ENCODE peak calls at places on chromosomes 6 and 20, in five cellular contexts. G is neural crest cell; Z is activated naive CD4-positive, alpha-beta T cell; Y is HL-60; H is H9. W is an unnamed sample.

GRCh38 chr20:10939297-10939949 is 265.6 kb upstream of the JAG1 start:
- DNase-seq in Y (no peak), Z (no peak), G (no peak), H (no peak), W (no peak)

GRCh38 chr6:135159531-135159930 is 21.6 kb upstream of the MYB start:
- DNase-seq in G (no peak), Y (peak), H (no peak), Z (no peak), W (no peak)

GRCh38 chr6:24495516-24495847 is 713 bp downstream of the ALDH5A1 start:
- DNase-seq in Z (peak), Y (peak), G (peak), H (peak), W (peak)

GRCh38 chr6:139996253-139996834 is 621.9 kb upstream of the CITED2 start:
- DNase-seq in H (peak), Y (peak), G (no peak), Z (no peak), W (peak)

GRCh38 chr6:134607411-134607810 is 289.5 kb upstream of the SGK1 start:
- DNase-seq in H (no peak), Y (no peak), Z (no peak), G (no peak), W (no peak)

GRCh38 chr6:109893606-109894005 is 84.5 kb upstream of the GPR6 start:
- DNase-seq in G (no peak), Y (no peak), Z (no peak), H (no peak), W (no peak)

GRCh38 chr6:73285674-73286283 is 22.8 kb upstream of the KHDC1 start:
- DNase-seq in Y (no peak), G (no peak), Z (no peak), H (no peak), W (peak)

GRCh38 chr6:146546440-146546839 is 2.8 kb downstream of the RAB32 start:
- DNase-seq in H (no peak), G (no peak), Y (no peak), Z (no peak), W (no peak)

GRCh38 chr6:31794866-31795615 is 511 bp downstream of the VARS1 start:
- DNase-seq in Z (no peak), G (no peak), Y (peak), H (no peak), W (no peak)

GRCh38 chr20:41050361-41051019 is 21.9 kb downstream of the TOP1 start:
- DNase-seq in G (no peak), H (no peak), Z (no peak), Y (no peak), W (no peak)

GRCh38 chr6:74588094-74588493 is 617.8 kb downstream of the COL12A1 start:
- DNase-seq in G (no peak), Y (no peak), Z (no peak), H (no peak), W (no peak)

GRCh38 chr20:35093245-35093884 is 758 bp upstream of the TRPC4AP start:
- DNase-seq in Z (no peak), H (no peak), Y (no peak), G (no peak), W (no peak)

GRCh38 chr20:60921021-60921622 is 330.9 kb upstream of the CDH4 start:
- DNase-seq in Y (no peak), G (peak), Z (no peak), H (peak), W (peak)

GRCh38 chr6:149963212-149963461 is 606 bp upstream of the ULBP1 start:
- DNase-seq in Y (no peak), G (peak), H (peak), Z (no peak), W (no peak)

W was measured in neural progenitor cell.